ENCODE peak calls at places on chromosome 9, in four cellular contexts. E is heart left ventricle, G is aorta, F is osteoblast. A is an unnamed sample.

GRCh38 chr9:116320180-116320799 is 166.7 kb downstream of the PAPPA start:
- DNase-seq in F (no peak), E (peak; percentile 62), G (no peak), A (no peak)

GRCh38 chr9:106941901-106942300 is 78.9 kb downstream of the ZNF462 start:
- DNase-seq in F (no peak), E (no peak), G (no peak), A (no peak)

GRCh38 chr9:128917151-128917849 is 3.5 kb upstream of the PHYHD1 start:
- DNase-seq in G (peak; percentile 89), E (peak; percentile 83), F (peak; percentile 95), A (peak; percentile 54)

GRCh38 chr9:136779808-136780207 is 11.3 kb upstream of the TMEM141 start:
- DNase-seq in G (no peak), E (no peak), F (no peak), A (no peak)

GRCh38 chr9:108919517-108919916 is 14.4 kb downstream of the ELP1 start:
- DNase-seq in G (no peak), E (no peak), F (peak; percentile 5), A (no peak)

GRCh38 chr9:117000196-117000723 is 313.2 kb downstream of the TRIM32 start:
- DNase-seq in F (no peak), E (no peak), G (no peak), A (no peak)

GRCh38 chr9:108811944-108812343 is 43.8 kb downstream of the ACTL7B start:
- DNase-seq in G (no peak), E (no peak), F (no peak), A (no peak)

GRCh38 chr9:108994695-108995094 is 18.6 kb downstream of the CTNNAL1 start:
- DNase-seq in F (no peak), E (peak; percentile 78), G (peak; percentile 60), A (no peak)

GRCh38 chr9:128072144-128073021 is 4.4 kb downstream of the SLC25A25 start:
- DNase-seq in G (peak; percentile 92), E (peak; percentile 81), F (peak; percentile 84), A (no peak)

GRCh38 chr9:18881740-18882139 is 151.3 kb downstream of the SAXO1 start:
- DNase-seq in F (no peak), E (no peak), G (no peak), A (no peak)

GRCh38 chr9:21576331-21577189 is 94.4 kb upstream of the IFNE start:
- DNase-seq in E (no peak), F (peak; percentile 78), G (no peak), A (no peak)

GRCh38 chr9:6054280-6055099 is 39.1 kb upstream of the RANBP6 start:
- DNase-seq in F (no peak), G (peak; percentile 70), E (peak; percentile 43), A (peak; percentile 54)

GRCh38 chr9:111966851-111967250 is 70.2 kb downstream of the UGCG start:
- DNase-seq in F (peak; percentile 65), E (no peak), G (no peak), A (no peak)

GRCh38 chr9:110214090-110214489 is 6.1 kb upstream of the C9orf152 start:
- DNase-seq in F (peak; percentile 90), E (no peak), G (no peak), A (no peak)

GRCh38 chr9:110217656-110218099 is 9.7 kb upstream of the C9orf152 start:
- DNase-seq in E (no peak), F (no peak), G (no peak), A (no peak)

GRCh38 chr9:110214956-110215355 is 7.0 kb upstream of the C9orf152 start:
- DNase-seq in E (no peak), F (no peak), G (no peak), A (no peak)

GRCh38 chr9:110214553-110214952 is 6.6 kb upstream of the C9orf152 start:
- DNase-seq in E (no peak), F (peak; percentile 9), G (no peak), A (no peak)

DNA sequence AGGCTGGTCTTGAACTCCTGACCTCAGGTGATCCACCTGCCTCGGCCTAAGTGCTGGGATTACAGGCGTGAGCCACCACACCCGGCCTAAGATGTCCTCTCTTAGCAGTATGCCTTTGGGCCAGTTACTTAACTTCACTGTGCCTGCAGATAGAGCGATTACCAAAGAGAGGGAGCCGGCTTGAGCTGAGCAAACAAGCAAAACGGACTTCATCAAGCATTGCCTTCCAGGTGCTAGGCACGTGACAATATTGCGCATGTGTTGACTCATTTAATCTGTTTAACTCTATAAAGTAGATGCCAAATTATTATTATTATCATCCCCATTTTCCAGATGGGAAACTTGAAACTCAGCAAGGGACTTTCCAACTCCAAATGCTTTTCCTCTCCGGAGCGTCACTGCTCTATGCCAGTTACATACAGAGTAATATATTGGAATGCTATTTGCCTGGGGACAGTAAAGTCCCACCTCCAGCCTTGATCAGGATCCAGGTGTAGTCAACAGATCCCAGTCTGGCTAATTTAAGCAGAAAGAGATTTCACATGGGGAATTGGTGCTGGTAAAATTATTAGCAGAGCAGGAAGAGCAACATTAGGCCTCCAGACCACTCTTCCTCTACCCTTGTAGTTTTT is 5.6 kb upstream of the C9orf152 start:
- DNase-seq in E (no peak), F (peak; percentile 1), G (no peak), A (no peak)
- H3K4me3 ChIP-seq in E (no peak overlapping the region), F (no peak overlapping the region), G (no peak overlapping the region), A (no peak overlapping the region)

DNA sequence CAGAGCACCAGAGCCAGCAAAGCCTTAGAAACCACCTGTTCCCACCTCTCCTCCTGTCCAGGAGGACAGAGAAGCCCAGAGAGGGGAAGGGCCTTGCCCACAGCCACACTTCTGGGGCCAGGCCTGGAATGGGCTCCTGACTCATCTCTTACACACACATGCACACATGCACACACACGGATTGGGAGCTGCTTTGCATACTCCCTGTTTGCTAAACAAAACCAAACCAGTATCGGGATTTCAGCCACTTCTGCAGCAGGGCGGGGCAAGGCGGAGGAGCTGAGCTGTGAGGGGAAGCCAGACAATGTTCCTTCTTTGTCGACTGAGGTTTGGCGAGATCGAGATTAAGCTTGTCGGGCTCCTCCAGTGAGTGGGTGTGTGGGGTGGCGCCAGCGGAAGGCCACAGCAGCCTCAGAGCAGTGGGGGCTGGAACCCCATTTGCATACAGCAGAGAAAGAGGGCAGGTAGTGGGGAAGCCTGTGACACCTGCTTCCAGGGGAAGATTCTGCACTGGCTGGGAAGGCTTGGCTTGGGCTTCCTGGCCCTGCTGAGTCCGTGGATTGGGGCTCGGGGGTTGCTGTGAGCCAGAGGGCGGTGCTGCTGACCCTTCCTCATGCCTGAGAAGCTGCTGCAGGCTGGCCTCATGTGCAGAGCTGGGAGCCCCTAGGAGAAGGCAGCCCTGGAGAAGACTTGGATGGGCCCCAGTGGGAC is 16.1 kb downstream of the GFI1B start:
- DNase-seq in F (no peak), E (no peak), G (no peak), A (peak; percentile 64)
- H3K27me3 ChIP-seq in F (peaks cover 50% of the 10 kb centered on the region), E (peaks cover 10% of the 10 kb centered on the region), G (no peaks in the 10 kb centered on the region), A (no peaks in the 10 kb centered on the region)

DNA sequence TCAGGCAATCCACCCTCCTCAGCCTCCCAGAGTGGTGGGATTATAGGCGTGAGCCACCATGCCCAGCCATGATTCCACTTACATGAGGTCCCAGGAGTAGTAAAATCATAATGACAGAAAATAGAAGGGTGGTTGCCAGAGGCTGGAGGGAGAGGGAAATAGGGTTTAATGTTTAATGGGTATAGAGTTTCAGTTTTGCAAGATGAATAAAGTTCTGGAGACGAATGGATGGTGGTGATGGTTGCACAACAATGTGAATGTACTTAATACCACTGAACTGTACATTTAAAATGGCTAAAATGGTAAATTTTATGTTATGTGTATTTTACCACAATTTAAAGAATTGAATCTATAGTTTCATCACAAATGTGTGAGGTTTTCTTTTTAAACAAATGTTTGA is 146.5 kb upstream of the ABCA1 start:
- DNase-seq in E (no peak), F (no peak), G (no peak), A (no peak)
- H3K36me3 ChIP-seq in E (no peaks in the 10 kb centered on the region), F (no peaks in the 10 kb centered on the region), G (no peaks in the 10 kb centered on the region), A (no peaks in the 10 kb centered on the region)

DNA sequence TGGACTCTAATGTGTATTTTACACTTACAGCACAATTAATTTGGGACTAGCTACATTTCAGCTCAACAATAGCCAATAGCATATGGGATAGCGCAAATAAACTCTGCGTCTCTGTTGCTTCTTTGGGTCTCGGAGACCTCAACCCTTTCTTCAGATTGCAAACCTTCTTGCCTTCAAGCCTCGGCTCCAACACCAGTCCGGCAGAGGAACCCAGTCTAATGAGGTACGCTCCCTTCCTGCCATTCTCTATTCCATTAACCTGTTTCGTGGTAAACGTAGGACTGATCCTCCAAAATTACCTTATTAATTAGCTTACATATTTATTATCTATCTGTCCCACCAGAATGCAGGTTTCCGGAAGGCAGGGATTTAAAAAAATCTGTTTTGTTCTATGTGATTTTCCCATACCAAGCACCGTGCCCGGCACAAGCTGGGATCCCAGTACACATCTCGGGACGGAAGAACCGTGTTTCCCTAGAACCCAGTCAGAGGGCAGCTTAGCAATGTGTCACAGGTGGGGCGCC is 525 bp upstream of the DAPK1 start:
- DNase-seq in G (no peak), F (peak; percentile 84), E (no peak), A (peak; percentile 60)
- H3K4me3 ChIP-seq in G (no peak overlapping the region), F (peak overlapping the region; percentile 73), E (peak overlapping the region; percentile 73), A (peak overlapping the region; percentile 88)

GRCh38 chr9:114140401-114140800 is 14.9 kb upstream of the COL27A1 start:
- DNase-seq in G (no peak), E (no peak), F (no peak), A (no peak)

GRCh38 chr9:114138537-114138936 is 16.8 kb upstream of the COL27A1 start:
- DNase-seq in F (no peak), E (no peak), G (no peak), A (peak; percentile 65)

GRCh38 chr9:114137831-114138230 is 17.5 kb upstream of the COL27A1 start:
- DNase-seq in E (no peak), G (no peak), F (no peak), A (no peak)

GRCh38 chr9:114140850-114141249 is 14.5 kb upstream of the COL27A1 start:
- DNase-seq in F (no peak), E (no peak), G (no peak), A (no peak)

GRCh38 chr9:114139061-114139460 is 16.3 kb upstream of the COL27A1 start:
- DNase-seq in G (no peak), F (no peak), E (no peak), A (no peak)
- H3K27me3 ChIP-seq in G (no peaks in the 10 kb centered on the region), F (peaks cover 74% of the 10 kb centered on the region), E (no peaks in the 10 kb centered on the region), A (no peaks in the 10 kb centered on the region)